ENCODE peak calls at places on chromosome 17, in seven cellular contexts. O is GM23338, G is PC-9, X is GM23248, L is mammary epithelial cell, B is A673, E is HCT116. H is an unnamed sample.

GRCh38 chr17:61967729-61968128 is 39.9 kb upstream of the INTS2 start:
- DNase-seq in O (no peak), G (no peak), X (no peak), L (no peak), B (no peak), E (no peak), H (no peak)

GRCh38 chr17:55340726-55341125 is 76.0 kb downstream of the HLF start:
- DNase-seq in O (no peak), G (no peak), X (peak; percentile 35), L (no peak), B (no peak), E (no peak), H (no peak)

GRCh38 chr17:65254166-65254565 is 117.0 kb downstream of the RGS9 start:
- DNase-seq in O (peak; percentile 17), G (no peak), X (peak; percentile 33), L (no peak), B (peak; percentile 22), E (no peak), H (no peak)

GRCh38 chr17:60770946-60771422 is 93.3 kb downstream of the BCAS3 start:
- DNase-seq in O (no peak), G (no peak), X (no peak), L (no peak), B (no peak), E (no peak), H (no peak)

GRCh38 chr17:50620848-50621247 is 13.8 kb upstream of the ABCC3 start:
- DNase-seq in O (peak; percentile 72), G (no peak), X (no peak), L (no peak), B (peak; percentile 74), E (no peak), H (no peak)

GRCh38 chr17:61124562-61124961 is 275.1 kb upstream of the TBX2 start:
- DNase-seq in O (no peak), G (no peak), X (no peak), L (peak; percentile 73), B (no peak), E (no peak), H (no peak)

GRCh38 chr17:4485676-4486646 is 12.7 kb upstream of the SPNS2 start:
- DNase-seq in O (no peak), G (no peak), X (no peak), L (no peak), B (no peak), E (no peak), H (no peak)

GRCh38 chr17:39838057-39838456 is 26.1 kb downstream of the IKZF3 start:
- DNase-seq in O (no peak), G (no peak), X (no peak), L (no peak), B (no peak), E (no peak), H (no peak)

GRCh38 chr17:74233937-74234336 is 20.6 kb downstream of the TTYH2 start:
- DNase-seq in O (no peak), G (no peak), X (no peak), L (no peak), B (no peak), E (no peak), H (no peak)

GRCh38 chr17:57518587-57519118 is 226.4 kb downstream of the CCDC182 start:
- DNase-seq in O (no peak), G (no peak), X (no peak), L (no peak), B (no peak), E (no peak), H (peak; percentile 26)

GRCh38 chr17:66614469-66614868 is 220.4 kb upstream of the CACNG5 start:
- DNase-seq in O (no peak), G (no peak), X (no peak), L (no peak), B (no peak), E (no peak), H (no peak)

GRCh38 chr17:6523330-6523729 is 33.0 kb downstream of the PITPNM3 start:
- DNase-seq in O (peak; percentile 34), G (peak; percentile 85), X (peak; percentile 48), L (peak; percentile 48), B (no peak), E (peak; percentile 32), H (peak; percentile 49)

GRCh38 chr17:45172541-45173286 is 11.0 kb downstream of the HEXIM2 start:
- DNase-seq in O (peak; percentile 63), G (peak; percentile 97), X (peak; percentile 75), L (peak; percentile 96), B (peak; percentile 86), E (peak; percentile 87), H (peak; percentile 85)

GRCh38 chr17:61157246-61157887 is 242.3 kb upstream of the TBX2 start:
- DNase-seq in O (no peak), G (no peak), X (peak; percentile 83), L (no peak), B (peak; percentile 54), E (no peak), H (peak; percentile 71)

GRCh38 chr17:43645765-43646481 is 15.8 kb downstream of the MEOX1 start:
- DNase-seq in O (peak; percentile 62), G (no peak), X (peak; percentile 71), L (no peak), B (no peak), E (no peak), H (peak; percentile 30)

GRCh38 chr17:65393514-65393913 is 167.9 kb downstream of the AXIN2 start:
- DNase-seq in O (no peak), G (no peak), X (no peak), L (no peak), B (no peak), E (no peak), H (peak; percentile 50)

GRCh38 chr17:63699638-63700527 is at the start of gene LIMD2:
- DNase-seq in O (peak; percentile 72), G (no peak), X (peak; percentile 58), L (no peak), B (peak; percentile 80), E (no peak), H (peak; percentile 37)

GRCh38 chr17:78366109-78366848 is 6.4 kb upstream of the SOCS3 start:
- DNase-seq in O (peak; percentile 48), G (no peak), X (no peak), L (no peak), B (no peak), E (no peak), H (peak; percentile 85)

GRCh38 chr17:55577687-55578086 is 66.4 kb upstream of the SMIM36 start:
- DNase-seq in O (no peak), G (no peak), X (no peak), L (peak; percentile 22), B (no peak), E (no peak), H (peak; percentile 49)

GRCh38 chr17:2369551-2370210 is 31.2 kb downstream of the MNT start:
- DNase-seq in O (peak; percentile 78), G (no peak), X (no peak), L (no peak), B (peak; percentile 48), E (no peak), H (no peak)

DNA sequence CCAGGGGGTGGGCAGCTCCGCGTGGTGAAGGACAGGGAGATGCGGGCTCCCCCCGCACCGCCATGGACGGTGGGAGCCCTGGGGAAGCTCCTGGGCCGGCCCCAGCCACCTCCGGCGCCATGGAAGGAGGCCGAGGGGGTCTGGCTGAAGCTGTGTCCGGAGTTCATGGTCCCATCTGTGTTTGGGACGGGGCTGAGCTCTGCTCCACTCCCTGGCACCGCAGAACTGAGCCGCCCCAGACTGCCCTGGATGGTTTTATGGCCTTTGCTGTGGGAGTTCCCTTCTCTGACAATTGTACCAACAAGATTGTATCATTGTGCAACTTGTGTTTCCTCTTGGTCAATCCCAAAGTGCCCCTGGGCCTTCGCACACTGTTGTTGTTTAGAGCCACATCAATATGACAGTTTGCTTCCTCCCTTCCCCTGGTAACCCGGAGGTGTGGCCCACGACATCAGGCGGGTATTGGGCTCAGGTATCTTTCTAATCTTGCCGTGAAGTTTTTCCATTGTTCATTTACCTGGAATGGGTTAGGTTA is 942 bp downstream of the KRT23 start:
- DNase-seq in O (no peak), G (no peak), X (no peak), L (peak; percentile 27), B (no peak), E (no peak), H (no peak)
- H3K4me3 ChIP-seq in O (no peak overlapping the region), G (peak overlapping the region; percentile 59), X (no peak overlapping the region), L (no peak overlapping the region), B (no peak overlapping the region), E (peak overlapping the region; percentile 29), H (no peak overlapping the region)

GRCh38 chr17:48236681-48237134 is 129.1 kb downstream of the SNX11 start:
- DNase-seq in O (no peak), G (peak; percentile 22), X (peak; percentile 74), L (peak; percentile 93), B (peak; percentile 63), E (peak; percentile 91), H (peak; percentile 27)
- TF ChIP-seq EZH2 in O (no peak), G (no peak), X (no peak), L (no peak), B (no peak), E (no peak), H (no peak)

DNA sequence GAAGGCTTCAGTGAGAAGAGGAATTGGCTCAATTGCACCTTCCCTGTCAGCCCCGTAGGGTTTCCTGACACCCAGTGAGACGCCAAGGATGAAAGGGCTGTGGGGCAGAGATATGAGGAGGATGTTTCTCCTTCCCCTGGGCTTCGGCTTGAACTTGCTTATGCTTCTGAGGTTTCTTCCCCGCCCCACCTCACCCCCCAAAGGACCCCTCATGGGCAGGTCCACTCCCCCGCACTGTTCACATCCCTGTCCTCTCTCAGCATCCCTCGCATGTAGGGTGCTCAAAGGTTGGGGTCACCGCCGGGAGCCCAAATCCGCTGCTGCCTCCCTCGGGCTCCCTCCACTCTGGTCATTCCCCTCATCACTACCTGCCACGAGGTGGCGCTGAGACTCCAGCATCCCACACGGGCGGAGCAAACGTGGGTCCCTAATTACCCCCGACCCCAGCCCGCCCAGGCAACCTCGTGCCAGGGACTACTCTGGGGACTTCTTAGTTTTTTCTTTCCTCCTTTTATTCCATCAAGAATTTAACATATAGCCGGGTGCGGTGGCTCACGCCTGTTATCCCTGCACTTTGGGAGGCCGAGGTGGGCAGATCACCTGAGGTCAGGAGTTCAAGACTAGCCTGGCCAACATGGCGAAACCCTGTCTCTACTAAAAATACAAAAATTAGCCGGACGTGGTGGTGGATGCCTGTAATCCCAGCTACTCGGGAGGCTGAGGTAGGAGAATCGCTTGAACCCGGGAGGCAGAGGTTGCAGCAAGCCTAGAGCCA is 3.3 kb upstream of the TRARG1 start:
- DNase-seq in O (peak; percentile 91), G (peak; percentile 67), X (peak; percentile 67), L (no peak), B (peak; percentile 75), E (peak; percentile 29), H (peak; percentile 43)
- H3K4me3 ChIP-seq in O (no peak overlapping the region), G (no peak overlapping the region), X (no peak overlapping the region), L (no peak overlapping the region), B (no peak overlapping the region), E (no peak overlapping the region), H (no peak overlapping the region)

DNA sequence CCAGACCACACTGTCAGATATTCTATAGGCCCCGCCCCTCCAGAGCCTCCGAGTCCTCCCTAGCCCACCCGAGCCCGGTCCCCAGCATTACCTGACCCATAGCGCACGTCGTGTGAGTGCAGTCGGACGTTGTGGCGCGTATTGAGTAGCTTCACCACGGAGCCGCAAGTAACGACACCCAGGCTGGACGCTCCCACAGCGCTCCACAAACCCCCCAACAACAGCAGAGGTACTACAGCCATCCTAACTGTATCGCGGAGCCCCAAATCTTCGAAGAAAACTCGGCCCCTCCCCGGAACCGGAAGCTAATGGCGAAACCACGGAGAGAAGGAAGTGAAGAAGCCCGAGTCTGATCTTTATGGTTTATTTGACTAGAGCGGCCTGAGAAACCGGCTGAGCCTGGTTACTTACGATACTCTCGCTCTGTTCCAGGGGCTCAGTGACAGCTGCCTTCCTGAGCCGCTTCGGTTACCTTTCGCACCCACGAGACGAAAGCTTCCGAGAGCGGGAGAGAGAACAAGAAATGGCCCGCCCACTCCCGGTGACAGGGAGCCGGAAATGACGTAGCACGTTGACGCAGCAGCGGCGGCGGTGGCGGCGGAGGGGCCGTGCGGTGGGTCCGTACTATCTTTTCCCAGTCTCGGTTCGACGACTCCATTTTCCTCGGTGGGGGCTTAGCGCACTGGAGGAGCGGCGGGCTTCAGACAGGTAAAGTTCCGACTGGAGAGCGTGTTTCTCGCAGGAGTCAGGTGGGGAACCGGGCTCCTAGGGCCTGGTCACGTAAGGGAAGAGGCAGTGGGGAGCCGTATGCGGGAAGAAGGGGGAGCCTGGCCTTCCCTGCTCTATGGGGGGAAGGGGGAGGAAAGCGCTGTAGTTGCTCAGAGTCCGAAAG is at the start of the genes SDF2 and SUPT6H:
- DNase-seq in O (peak; percentile 98), G (peak; percentile 84), X (peak; percentile 96), L (peak; percentile 85), B (peak; percentile 94), E (peak; percentile 74), H (peak; percentile 85)
- TF ChIP-seq EZH2 in O (no peak), G (no peak), X (no peak), L (no peak), B (no peak), E (no peak), H (no peak)

H was measured in fibroblast of lung.